ENCODE peak calls at places on chromosomes 6 and 20, in seven cellular contexts. F is ovary, H is WTC11, E is OCI-LY7, P is SK-N-SH, D is kidney, L is Caco-2. Z is an unnamed sample.

GRCh38 chr6:163592872-163593271 is 178.4 kb downstream of the QKI start:
- DNase-seq in F (no peak), H (no peak), E (no peak), P (no peak), D (no peak), L (no peak), Z (no peak)

GRCh38 chr6:125102901-125103300 is 50.7 kb upstream of the TPD52L1 start:
- DNase-seq in F (no peak), H (no peak), E (no peak), P (no peak), D (no peak), L (no peak), Z (no peak)

GRCh38 chr6:34953084-34954025 is 64.3 kb downstream of the ANKS1A start:
- DNase-seq in F (no peak), H (no peak), E (no peak), P (no peak), D (no peak), L (peak; percentile 43), Z (no peak)

GRCh38 chr20:59939052-59939878 is 840 bp downstream of the PPP1R3D start:
- DNase-seq in F (no peak), H (peak; percentile 43), E (no peak), P (no peak), D (peak; percentile 78), L (no peak), Z (no peak)

GRCh38 chr6:4920914-4921410 is 82.9 kb downstream of the RPP40 start:
- DNase-seq in F (no peak), H (no peak), E (no peak), P (no peak), D (no peak), L (no peak), Z (no peak)

GRCh38 chr6:141472550-141472949 is 660.2 kb upstream of the GJE1 start:
- DNase-seq in F (no peak), H (no peak), E (no peak), P (no peak), D (no peak), L (no peak), Z (no peak)

GRCh38 chr20:43322851-43323250 is 133.1 kb upstream of the PTPRT start:
- DNase-seq in F (no peak), H (no peak), E (no peak), P (peak; percentile 16), D (no peak), L (no peak), Z (no peak)

GRCh38 chr6:40599580-40599979 is 12.4 kb upstream of the LRFN2 start:
- DNase-seq in F (no peak), H (no peak), E (no peak), P (no peak), D (no peak), L (no peak), Z (no peak)

GRCh38 chr20:4064118-4064962 is 49.0 kb upstream of the RNF24 start:
- DNase-seq in F (peak; percentile 94), H (peak; percentile 53), E (no peak), P (peak; percentile 68), D (peak; percentile 96), L (no peak), Z (peak; percentile 90)

GRCh38 chr6:13674533-13675190 is 37.0 kb downstream of the RANBP9 start:
- DNase-seq in F (no peak), H (no peak), E (no peak), P (no peak), D (no peak), L (no peak), Z (no peak)

DNA sequence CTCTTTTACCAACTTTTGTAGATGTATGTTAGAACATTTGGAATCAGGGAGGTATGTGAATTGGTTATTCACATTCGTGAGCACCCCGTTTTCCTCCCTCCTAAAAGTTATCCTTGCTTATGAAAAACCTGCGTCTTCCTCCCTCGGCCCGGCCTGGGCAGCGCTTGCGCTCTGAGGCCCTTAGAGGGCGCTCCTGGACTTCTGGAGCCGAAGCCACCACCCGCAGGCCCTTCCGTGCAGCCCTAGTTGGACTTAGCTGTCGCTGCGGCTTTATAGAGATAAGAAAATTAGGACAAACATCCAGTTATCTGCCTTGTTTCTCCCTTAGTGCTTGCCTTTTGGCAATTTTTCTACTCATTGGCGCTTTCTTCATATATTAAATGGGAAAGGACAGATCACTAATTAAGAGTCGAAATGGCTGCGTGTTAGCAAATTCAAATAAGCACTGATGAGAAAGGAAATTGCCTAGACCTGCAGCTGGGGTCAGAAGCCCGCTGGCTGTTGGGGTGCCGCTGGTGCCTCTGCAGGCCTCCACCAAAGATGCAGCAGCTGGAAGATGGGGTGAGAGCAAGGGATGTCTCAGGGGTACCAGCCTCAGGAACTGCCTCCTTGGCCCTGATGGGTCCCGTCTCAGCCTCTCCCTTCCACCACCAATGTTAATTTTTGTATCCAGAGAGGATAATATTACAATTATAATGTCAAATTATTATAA is 5.2 kb downstream of the FNDC1 start:
- DNase-seq in F (peak; percentile 42), H (peak; percentile 83), E (peak; percentile 87), P (peak; percentile 82), D (peak; percentile 90), L (peak; percentile 58), Z (peak; percentile 89)
- TF ChIP-seq CTCF in F (peak; percentile 57), H (peak; percentile 79), E (peak; percentile 100), P (peak; percentile 98), D (peak; percentile 80), L (peak; percentile 81), Z (peak; percentile 97)

GRCh38 chr20:10490706-10491105 is 55.6 kb downstream of the SLX4IP start:
- DNase-seq in F (no peak), H (no peak), E (no peak), P (no peak), D (no peak), L (no peak), Z (no peak)

GRCh38 chr20:10495173-10495572 is 60.1 kb downstream of the SLX4IP start:
- DNase-seq in F (no peak), H (no peak), E (no peak), P (no peak), D (no peak), L (no peak), Z (no peak)

GRCh38 chr20:10489853-10490627 is 54.9 kb downstream of the SLX4IP start:
- DNase-seq in F (no peak), H (no peak), E (no peak), P (no peak), D (no peak), L (no peak), Z (no peak)

GRCh38 chr20:10492844-10493243 is 57.7 kb downstream of the SLX4IP start:
- DNase-seq in F (no peak), H (no peak), E (no peak), P (no peak), D (no peak), L (no peak), Z (no peak)

DNA sequence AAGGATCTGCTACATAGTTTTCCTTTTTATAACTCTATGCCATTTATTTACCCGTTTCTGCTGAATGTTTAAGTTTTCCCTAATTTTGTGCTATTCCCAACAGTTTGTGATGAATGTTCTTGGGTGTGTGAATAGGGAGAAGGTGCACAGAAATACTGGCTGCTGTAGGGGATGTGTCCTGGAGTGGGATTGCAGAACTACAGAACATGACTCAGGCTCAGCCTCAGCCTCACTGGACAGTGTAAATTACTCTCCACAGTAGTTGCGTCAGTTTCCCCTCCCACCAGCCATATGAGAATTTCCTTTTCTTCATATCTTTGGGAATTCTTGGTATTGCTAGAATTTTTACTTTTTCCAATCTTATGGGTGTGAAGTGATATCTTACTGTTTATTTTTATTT is 57.0 kb downstream of the SLX4IP start:
- DNase-seq in F (no peak), H (no peak), E (no peak), P (no peak), D (no peak), L (no peak), Z (no peak)
- TF ChIP-seq CTCF in F (no peak), H (no peak), E (no peak), P (no peak), D (no peak), L (no peak), Z (no peak)

GRCh38 chr6:166999145-166999844 is at the start of gene CEP43:
- DNase-seq in F (peak; percentile 94), H (peak; percentile 92), E (peak; percentile 96), P (peak; percentile 99), D (peak; percentile 99), L (peak; percentile 92), Z (peak; percentile 99)

GRCh38 chr6:166999845-167000253 is 652 bp downstream of the CEP43 start:
- DNase-seq in F (no peak), H (no peak), E (peak; percentile 41), P (no peak), D (no peak), L (peak; percentile 45), Z (no peak)

GRCh38 chr6:166997348-166997747 is 1.8 kb upstream of the CEP43 start:
- DNase-seq in F (no peak), H (no peak), E (no peak), P (no peak), D (no peak), L (no peak), Z (no peak)

GRCh38 chr6:166997768-166998255 is 1.4 kb upstream of the CEP43 start:
- DNase-seq in F (peak; percentile 27), H (peak; percentile 68), E (peak; percentile 65), P (peak; percentile 65), D (peak; percentile 81), L (peak; percentile 81), Z (no peak)

DNA sequence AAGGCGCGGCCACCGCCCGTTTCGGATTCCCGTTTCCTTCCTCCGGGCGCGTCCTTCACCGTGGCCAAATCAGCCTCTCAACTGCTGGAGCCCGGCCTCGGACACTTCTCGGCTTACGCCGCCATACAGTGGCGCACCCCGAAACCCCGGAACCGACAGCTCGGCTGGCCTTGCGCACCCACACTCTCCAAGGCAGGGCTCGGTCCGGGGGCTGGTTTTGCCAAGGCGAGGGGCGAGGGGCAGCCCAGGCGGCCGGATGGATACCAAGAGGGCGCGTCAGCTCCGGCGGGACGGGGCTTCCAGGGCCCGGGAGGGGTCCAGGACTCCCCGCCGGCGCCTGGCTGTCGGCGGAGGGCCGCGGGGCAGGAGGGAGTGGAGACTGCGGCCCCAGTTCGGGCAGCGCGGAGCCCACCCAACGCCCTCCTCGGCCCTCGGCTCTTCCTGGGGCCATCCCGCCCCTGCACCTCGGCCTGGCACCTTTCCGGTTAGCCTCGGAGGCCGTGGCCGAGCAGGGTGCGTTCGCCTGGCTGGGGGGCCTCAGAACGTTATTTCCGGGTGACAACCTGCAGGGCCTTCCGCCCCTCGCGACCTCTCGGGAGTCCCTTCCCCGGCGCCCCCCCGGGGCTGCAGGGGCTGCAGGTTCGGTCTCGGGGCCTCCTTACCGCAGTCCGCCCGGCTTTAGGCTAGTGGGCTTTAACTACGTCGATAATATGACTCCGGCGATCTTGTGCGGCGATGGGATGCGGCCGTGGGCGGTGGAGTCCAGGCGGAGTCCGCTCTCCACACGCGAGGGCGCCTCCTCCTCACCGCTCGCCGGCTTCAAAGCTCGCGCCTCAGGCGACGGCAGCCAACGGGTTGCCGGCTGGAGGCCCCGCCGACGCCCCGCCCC is 697 bp upstream of the CEP43 start:
- DNase-seq in F (peak; percentile 23), H (peak; percentile 38), E (no peak), P (peak; percentile 57), D (peak; percentile 84), L (no peak), Z (no peak)
- TF ChIP-seq CTCF in F (no peak), H (no peak), E (peak; percentile 38), P (no peak), D (no peak), L (no peak), Z (no peak)

DNA sequence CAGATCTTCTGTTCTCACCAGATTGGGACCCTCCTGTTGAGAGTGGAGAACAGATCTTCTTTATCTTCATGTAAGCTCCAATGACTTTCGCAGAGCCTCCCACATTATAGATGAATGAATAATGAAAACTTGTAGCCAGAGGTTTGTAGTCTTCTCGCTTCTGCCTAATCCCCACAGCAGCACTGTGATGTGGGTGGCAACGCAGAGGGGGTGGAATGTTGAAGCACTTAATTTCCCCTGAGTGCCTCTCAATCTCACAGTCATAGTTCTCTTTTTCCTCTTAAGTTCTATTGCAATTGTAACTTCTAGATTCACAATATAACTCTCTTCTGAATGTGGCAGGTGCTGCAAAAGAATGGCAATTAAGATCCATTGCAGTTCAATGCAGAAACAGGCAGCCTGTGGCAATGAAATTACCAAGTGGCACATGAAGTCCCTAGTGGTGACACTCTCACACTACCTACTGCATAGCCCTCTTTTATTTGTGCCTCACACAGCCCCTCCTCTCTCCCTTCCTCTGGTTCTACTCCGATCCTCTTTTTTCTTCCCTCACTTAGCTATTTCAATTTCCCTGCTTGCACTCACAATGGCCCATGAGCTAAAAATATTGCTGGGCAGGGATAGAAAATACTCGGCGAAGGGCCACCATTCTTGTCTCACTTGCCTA is 281.9 kb downstream of the UBE3D start:
- DNase-seq in F (no peak), H (no peak), E (no peak), P (no peak), D (no peak), L (no peak), Z (no peak)
- TF ChIP-seq CTCF in F (no peak), H (peak; percentile 16), E (peak; percentile 26), P (peak; percentile 21), D (no peak), L (peak; percentile 23), Z (no peak)

Z was measured in osteocyte.